ENCODE peak calls at places on chromosomes 16 and 17, in six cellular contexts. One of them, this sample, is unnamed.

GRCh38 chr17:76824103-76824502 is 44.1 kb upstream of the MGAT5B start:
- DNase-seq in testis: no peak
- DNase-seq in tibial nerve: no peak
- DNase-seq in Peyer's patch: no peak
- DNase-seq in gastrocnemius medialis: no peak
- DNase-seq in sigmoid colon: no peak
- DNase-seq in this sample: no peak

GRCh38 chr16:19901164-19901563 is 16.5 kb upstream of the GPRC5B start:
- DNase-seq in testis: no peak
- DNase-seq in tibial nerve: no peak
- DNase-seq in Peyer's patch: no peak
- DNase-seq in gastrocnemius medialis: no peak
- DNase-seq in sigmoid colon: no peak
- DNase-seq in this sample: no peak

GRCh38 chr17:73541561-73541981 is 102.7 kb downstream of the SDK2 start:
- DNase-seq in testis: no peak
- DNase-seq in tibial nerve: no peak
- DNase-seq in Peyer's patch: no peak
- DNase-seq in gastrocnemius medialis: no peak
- DNase-seq in sigmoid colon: no peak
- DNase-seq in this sample: no peak

GRCh38 chr16:15857779-15858560 is 1.1 kb upstream of the MYH11 start:
- DNase-seq in testis: peak; percentile 26
- DNase-seq in tibial nerve: peak; percentile 5
- DNase-seq in Peyer's patch: no peak
- DNase-seq in gastrocnemius medialis: no peak
- DNase-seq in sigmoid colon: peak; percentile 94
- DNase-seq in this sample: peak; percentile 22

GRCh38 chr16:15057755-15058417 is 2.0 kb upstream of the NTAN1 start:
- DNase-seq in testis: no peak
- DNase-seq in tibial nerve: no peak
- DNase-seq in Peyer's patch: no peak
- DNase-seq in gastrocnemius medialis: no peak
- DNase-seq in sigmoid colon: no peak
- DNase-seq in this sample: peak; percentile 0

GRCh38 chr17:45143101-45143670 is 5.1 kb upstream of the HEXIM1 start:
- DNase-seq in testis: no peak
- DNase-seq in tibial nerve: no peak
- DNase-seq in Peyer's patch: no peak
- DNase-seq in gastrocnemius medialis: no peak
- DNase-seq in sigmoid colon: no peak
- DNase-seq in this sample: no peak

GRCh38 chr16:77324727-77325126 is 110.1 kb downstream of the ADAMTS18 start:
- DNase-seq in testis: no peak
- DNase-seq in tibial nerve: no peak
- DNase-seq in Peyer's patch: no peak
- DNase-seq in gastrocnemius medialis: no peak
- DNase-seq in sigmoid colon: no peak
- DNase-seq in this sample: no peak

GRCh38 chr16:11602321-11602720 is 15.6 kb upstream of the LITAF start:
- DNase-seq in testis: no peak
- DNase-seq in tibial nerve: no peak
- DNase-seq in Peyer's patch: no peak
- DNase-seq in gastrocnemius medialis: no peak
- DNase-seq in sigmoid colon: no peak
- DNase-seq in this sample: no peak

GRCh38 chr16:11572301-11572995 is 14.3 kb downstream of the LITAF start:
- DNase-seq in testis: no peak
- DNase-seq in tibial nerve: no peak
- DNase-seq in Peyer's patch: peak; percentile 67
- DNase-seq in gastrocnemius medialis: no peak
- DNase-seq in sigmoid colon: no peak
- DNase-seq in this sample: no peak

GRCh38 chr16:67962135-67962534 is 6.3 kb downstream of the SLC12A4 start:
- DNase-seq in testis: no peak
- DNase-seq in tibial nerve: no peak
- DNase-seq in Peyer's patch: no peak
- DNase-seq in gastrocnemius medialis: no peak
- DNase-seq in sigmoid colon: no peak
- DNase-seq in this sample: no peak
- H3K36me3 ChIP-seq in testis: no peaks in the 10 kb centered on the region
- H3K36me3 ChIP-seq in tibial nerve: peaks cover 8% of the 10 kb centered on the region
- H3K36me3 ChIP-seq in Peyer's patch: no peaks in the 10 kb centered on the region
- H3K36me3 ChIP-seq in gastrocnemius medialis: no peaks in the 10 kb centered on the region
- H3K36me3 ChIP-seq in sigmoid colon: peaks cover 27% of the 10 kb centered on the region
- H3K36me3 ChIP-seq in this sample: peaks cover 12% of the 10 kb centered on the region

GRCh38 chr17:71983828-71984227 is 137.0 kb upstream of the SOX9 start:
- DNase-seq in testis: no peak
- DNase-seq in tibial nerve: no peak
- DNase-seq in Peyer's patch: no peak
- DNase-seq in gastrocnemius medialis: no peak
- DNase-seq in sigmoid colon: no peak
- DNase-seq in this sample: no peak

GRCh38 chr17:71975331-71975801 is 145.5 kb upstream of the SOX9 start:
- DNase-seq in testis: peak; percentile 37
- DNase-seq in tibial nerve: peak; percentile 55
- DNase-seq in Peyer's patch: no peak
- DNase-seq in gastrocnemius medialis: peak; percentile 79
- DNase-seq in sigmoid colon: peak; percentile 73
- DNase-seq in this sample: no peak

GRCh38 chr17:71975998-71976649 is 144.7 kb upstream of the SOX9 start:
- DNase-seq in testis: peak; percentile 47
- DNase-seq in tibial nerve: peak; percentile 78
- DNase-seq in Peyer's patch: no peak
- DNase-seq in gastrocnemius medialis: peak; percentile 97
- DNase-seq in sigmoid colon: peak; percentile 89
- DNase-seq in this sample: no peak

GRCh38 chr17:71978435-71978834 is 142.4 kb upstream of the SOX9 start:
- DNase-seq in testis: no peak
- DNase-seq in tibial nerve: no peak
- DNase-seq in Peyer's patch: no peak
- DNase-seq in gastrocnemius medialis: no peak
- DNase-seq in sigmoid colon: no peak
- DNase-seq in this sample: no peak

GRCh38 chr17:71980171-71980570 is 140.6 kb upstream of the SOX9 start:
- DNase-seq in testis: no peak
- DNase-seq in tibial nerve: no peak
- DNase-seq in Peyer's patch: no peak
- DNase-seq in gastrocnemius medialis: no peak
- DNase-seq in sigmoid colon: no peak
- DNase-seq in this sample: no peak
- TF ChIP-seq POLR2A in testis: no peak
- TF ChIP-seq POLR2A in tibial nerve: no peak
- TF ChIP-seq POLR2A in Peyer's patch: no peak
- TF ChIP-seq POLR2A in gastrocnemius medialis: no peak
- TF ChIP-seq POLR2A in sigmoid colon: no peak
- TF ChIP-seq POLR2A in this sample: no peak

GRCh38 chr17:5184284-5184683 is 7.4 kb downstream of the ZNF594 start:
- DNase-seq in testis: no peak
- DNase-seq in tibial nerve: no peak
- DNase-seq in Peyer's patch: no peak
- DNase-seq in gastrocnemius medialis: no peak
- DNase-seq in sigmoid colon: no peak
- DNase-seq in this sample: no peak

GRCh38 chr17:5182597-5183409 is 8.9 kb downstream of the ZNF594 start:
- DNase-seq in testis: no peak
- DNase-seq in tibial nerve: no peak
- DNase-seq in Peyer's patch: no peak
- DNase-seq in gastrocnemius medialis: no peak
- DNase-seq in sigmoid colon: no peak
- DNase-seq in this sample: no peak

GRCh38 chr17:5183410-5183793 is 8.3 kb downstream of the ZNF594 start:
- DNase-seq in testis: no peak
- DNase-seq in tibial nerve: no peak
- DNase-seq in Peyer's patch: no peak
- DNase-seq in gastrocnemius medialis: no peak
- DNase-seq in sigmoid colon: no peak
- DNase-seq in this sample: no peak

GRCh38 chr17:5179003-5179402 is 12.7 kb downstream of the ZNF594 start:
- DNase-seq in testis: no peak
- DNase-seq in tibial nerve: no peak
- DNase-seq in Peyer's patch: no peak
- DNase-seq in gastrocnemius medialis: no peak
- DNase-seq in sigmoid colon: no peak
- DNase-seq in this sample: no peak

GRCh38 chr17:5181509-5182305 is 10.0 kb downstream of the ZNF594 start:
- DNase-seq in testis: no peak
- DNase-seq in tibial nerve: no peak
- DNase-seq in Peyer's patch: no peak
- DNase-seq in gastrocnemius medialis: no peak
- DNase-seq in sigmoid colon: no peak
- DNase-seq in this sample: no peak
- H3K9me3 ChIP-seq in testis: peaks cover 3% of the 10 kb centered on the region
- H3K9me3 ChIP-seq in tibial nerve: peaks cover 100% of the 10 kb centered on the region
- H3K9me3 ChIP-seq in Peyer's patch: no peaks in the 10 kb centered on the region
- H3K9me3 ChIP-seq in gastrocnemius medialis: peaks cover 89% of the 10 kb centered on the region
- H3K9me3 ChIP-seq in sigmoid colon: peaks cover 87% of the 10 kb centered on the region
- H3K9me3 ChIP-seq in this sample: peaks cover 32% of the 10 kb centered on the region

GRCh38 chr17:49722066-49722465 is 14.3 kb upstream of the SLC35B1 start:
- DNase-seq in testis: no peak
- DNase-seq in tibial nerve: no peak
- DNase-seq in Peyer's patch: no peak
- DNase-seq in gastrocnemius medialis: no peak
- DNase-seq in sigmoid colon: no peak
- DNase-seq in this sample: no peak
- H3K36me3 ChIP-seq in testis: no peaks in the 10 kb centered on the region
- H3K36me3 ChIP-seq in tibial nerve: no peaks in the 10 kb centered on the region
- H3K36me3 ChIP-seq in Peyer's patch: no peaks in the 10 kb centered on the region
- H3K36me3 ChIP-seq in gastrocnemius medialis: no peaks in the 10 kb centered on the region
- H3K36me3 ChIP-seq in sigmoid colon: peaks cover 33% of the 10 kb centered on the region
- H3K36me3 ChIP-seq in this sample: peaks cover 25% of the 10 kb centered on the region

DNA sequence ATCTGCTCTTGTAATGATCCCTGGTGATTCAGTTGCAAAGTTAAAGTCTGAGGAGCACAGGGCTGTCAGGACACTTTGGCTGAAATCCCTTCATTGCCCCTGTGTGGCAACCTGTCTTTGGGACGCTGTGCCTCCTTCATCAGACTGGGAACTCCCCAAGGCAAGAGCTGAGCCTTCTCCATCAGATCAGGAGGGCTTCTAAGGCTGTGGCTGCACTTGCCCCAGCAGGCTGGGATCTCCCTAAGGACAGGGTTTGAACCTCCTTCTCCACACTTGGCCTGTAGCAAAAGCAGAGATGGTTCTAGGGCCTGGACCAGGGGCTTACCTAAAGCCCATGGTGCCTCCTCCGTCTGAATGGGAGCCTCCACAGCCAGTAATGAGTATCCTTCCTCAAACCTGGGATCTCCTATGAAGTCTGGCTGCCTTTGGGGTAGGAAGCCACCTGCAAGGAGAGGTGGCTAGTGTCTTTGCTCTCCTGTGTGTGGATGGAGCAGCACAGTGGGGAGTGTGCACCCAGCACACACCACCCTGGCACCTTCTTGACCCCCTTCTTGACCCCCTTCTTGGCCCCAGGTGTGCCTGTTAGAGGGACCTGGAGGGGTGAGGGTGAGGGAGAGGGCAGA is 79.0 kb upstream of the NKD1 start:
- DNase-seq in testis: no peak
- DNase-seq in tibial nerve: no peak
- DNase-seq in Peyer's patch: no peak
- DNase-seq in gastrocnemius medialis: no peak
- DNase-seq in sigmoid colon: peak; percentile 35
- DNase-seq in this sample: no peak
- TF ChIP-seq POLR2A in testis: no peak
- TF ChIP-seq POLR2A in tibial nerve: no peak
- TF ChIP-seq POLR2A in Peyer's patch: no peak
- TF ChIP-seq POLR2A in gastrocnemius medialis: no peak
- TF ChIP-seq POLR2A in sigmoid colon: no peak
- TF ChIP-seq POLR2A in this sample: no peak

GRCh38 chr16:17294856-17295255 is 175.9 kb downstream of the XYLT1 start:
- DNase-seq in testis: no peak
- DNase-seq in tibial nerve: no peak
- DNase-seq in Peyer's patch: no peak
- DNase-seq in gastrocnemius medialis: no peak
- DNase-seq in sigmoid colon: no peak
- DNase-seq in this sample: no peak
- H3K9me3 ChIP-seq in testis: no peaks in the 10 kb centered on the region
- H3K9me3 ChIP-seq in tibial nerve: no peaks in the 10 kb centered on the region
- H3K9me3 ChIP-seq in Peyer's patch: no peaks in the 10 kb centered on the region
- H3K9me3 ChIP-seq in gastrocnemius medialis: no peaks in the 10 kb centered on the region
- H3K9me3 ChIP-seq in sigmoid colon: no peaks in the 10 kb centered on the region
- H3K9me3 ChIP-seq in this sample: no peaks in the 10 kb centered on the region

DNA sequence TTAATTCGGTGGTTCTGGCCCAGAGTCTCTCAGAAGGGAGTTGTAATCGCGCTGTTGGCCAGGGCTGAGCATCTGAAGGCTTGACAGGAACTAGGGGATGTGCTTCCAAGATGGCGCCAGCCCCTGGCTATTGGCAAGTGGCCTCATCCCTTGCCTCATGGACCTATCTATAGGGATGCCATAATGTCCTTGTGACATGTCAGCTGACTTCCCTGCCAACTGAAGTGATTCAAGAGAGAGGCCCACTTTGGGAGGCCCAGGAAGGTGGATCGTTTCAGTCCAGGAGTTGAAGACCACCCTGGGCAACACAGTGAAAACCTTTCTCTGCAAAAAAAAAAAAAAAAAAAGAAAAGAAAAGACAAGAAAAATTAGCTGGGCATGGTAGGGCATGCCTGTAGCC is 15.0 kb upstream of the C16orf87 start:
- DNase-seq in testis: no peak
- DNase-seq in tibial nerve: no peak
- DNase-seq in Peyer's patch: no peak
- DNase-seq in gastrocnemius medialis: no peak
- DNase-seq in sigmoid colon: no peak
- DNase-seq in this sample: no peak
- H3K36me3 ChIP-seq in testis: no peaks in the 10 kb centered on the region
- H3K36me3 ChIP-seq in tibial nerve: no peaks in the 10 kb centered on the region
- H3K36me3 ChIP-seq in Peyer's patch: no peaks in the 10 kb centered on the region
- H3K36me3 ChIP-seq in gastrocnemius medialis: no peaks in the 10 kb centered on the region
- H3K36me3 ChIP-seq in sigmoid colon: no peaks in the 10 kb centered on the region
- H3K36me3 ChIP-seq in this sample: no peaks in the 10 kb centered on the region

GRCh38 chr17:7834554-7834890 is 505 bp downstream of the KDM6B start:
- DNase-seq in testis: peak; percentile 76
- DNase-seq in tibial nerve: peak; percentile 58
- DNase-seq in Peyer's patch: peak; percentile 59
- DNase-seq in gastrocnemius medialis: peak; percentile 76
- DNase-seq in sigmoid colon: peak; percentile 89
- DNase-seq in this sample: no peak
- TF ChIP-seq POLR2A in testis: no peak
- TF ChIP-seq POLR2A in tibial nerve: no peak
- TF ChIP-seq POLR2A in Peyer's patch: no peak
- TF ChIP-seq POLR2A in gastrocnemius medialis: no peak
- TF ChIP-seq POLR2A in sigmoid colon: no peak
- TF ChIP-seq POLR2A in this sample: no peak

DNA sequence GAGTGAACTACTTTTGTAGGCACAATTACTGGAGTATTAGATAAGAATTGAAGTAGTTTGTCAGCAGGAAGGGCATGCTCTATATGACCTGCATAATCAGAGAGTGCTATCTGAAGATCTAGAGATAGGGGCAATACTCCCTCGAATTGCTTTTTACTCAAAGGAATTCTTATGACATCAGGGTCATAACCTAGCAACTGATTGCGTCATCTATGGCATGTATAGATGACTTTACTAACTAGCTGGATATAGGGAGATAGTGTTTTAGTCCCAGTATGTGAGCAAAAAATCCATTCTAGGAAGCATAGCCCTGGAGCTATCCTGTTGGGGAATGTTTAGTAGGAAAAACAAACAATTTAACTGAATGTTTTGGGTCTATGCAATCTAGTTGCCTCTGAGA is 109.5 kb upstream of the ZNF267 start:
- DNase-seq in testis: no peak
- DNase-seq in tibial nerve: no peak
- DNase-seq in Peyer's patch: no peak
- DNase-seq in gastrocnemius medialis: no peak
- DNase-seq in sigmoid colon: no peak
- DNase-seq in this sample: no peak
- H3K9me3 ChIP-seq in testis: peaks cover under 1% of the 10 kb centered on the region
- H3K9me3 ChIP-seq in tibial nerve: peaks cover 91% of the 10 kb centered on the region
- H3K9me3 ChIP-seq in Peyer's patch: no peaks in the 10 kb centered on the region
- H3K9me3 ChIP-seq in gastrocnemius medialis: peaks cover 68% of the 10 kb centered on the region
- H3K9me3 ChIP-seq in sigmoid colon: peaks cover 59% of the 10 kb centered on the region
- H3K9me3 ChIP-seq in this sample: peaks cover 11% of the 10 kb centered on the region

This sample was measured in endothelial cell of umbilical vein.